ENCODE peak calls at places on chromosomes 4 and X, in four cellular contexts. N is anterior cingulate cortex, T is H7, L is iPS-NIHi11. B is an unnamed sample.

GRCh38 chrX:48966796-48967579 is 4.7 kb downstream of the KCND1 start:
- DNase-seq in N (no peak), T (no peak), L (no peak), B (no peak)

GRCh38 chr4:1462768-1463075 is 56.5 kb upstream of the NKX1-1 start:
- DNase-seq in N (no peak), T (no peak), L (peak), B (no peak)

GRCh38 chr4:70713453-70714026 is 8.2 kb upstream of the RUFY3 start:
- DNase-seq in N (no peak), T (no peak), L (no peak), B (no peak)

GRCh38 chr4:162959056-162959455 is 207.6 kb downstream of the NAF1 start:
- DNase-seq in N (peak), T (peak), L (peak), B (peak)

GRCh38 chrX:24424948-24425347 is 40.1 kb upstream of the PDK3 start:
- DNase-seq in N (no peak), T (no peak), L (no peak), B (no peak)

GRCh38 chrX:12975999-12976558 is 1.2 kb downstream of the TMSB4X start:
- DNase-seq in N (no peak), T (peak), L (peak), B (peak)

GRCh38 chr4:20299515-20299914 is 47.8 kb downstream of the SLIT2 start:
- DNase-seq in N (no peak), T (no peak), L (no peak), B (no peak)

GRCh38 chr4:58649236-58649635 is 1539.1 kb upstream of the IGFBP7 start:
- DNase-seq in N (no peak), T (no peak), L (no peak), B (no peak)

GRCh38 chr4:184895012-184895795 is 69.4 kb upstream of the ACSL1 start:
- DNase-seq in N (no peak), T (no peak), L (no peak), B (no peak)

GRCh38 chr4:10492486-10492885 is 35.3 kb upstream of the ZNF518B start:
- DNase-seq in N (no peak), T (no peak), L (no peak), B (no peak)

GRCh38 chrX:103503163-103503852 is 16.0 kb downstream of the RAB40A start:
- DNase-seq in N (no peak), T (no peak), L (peak), B (no peak)

GRCh38 chr4:78480286-78480685 is 71.3 kb upstream of the ANXA3 start:
- DNase-seq in N (no peak), T (no peak), L (no peak), B (no peak)

GRCh38 chr4:184145596-184145995 is 72.1 kb downstream of the ENPP6 start:
- DNase-seq in N (no peak), T (no peak), L (no peak), B (no peak)

GRCh38 chr4:159856451-159856850 is 753.6 kb downstream of the RAPGEF2 start:
- DNase-seq in N (no peak), T (no peak), L (peak), B (no peak)

GRCh38 chrX:70038951-70039350 is 10.8 kb downstream of the AWAT2 start:
- DNase-seq in N (no peak), T (no peak), L (no peak), B (no peak)

GRCh38 chr4:113272523-113272922 is 223.1 kb downstream of the ANK2 start:
- DNase-seq in N (no peak), T (no peak), L (no peak), B (no peak)

GRCh38 chr4:105473340-105474109 is at the start of gene PPA2:
- DNase-seq in N (peak), T (peak), L (peak), B (peak)

GRCh38 chr4:186104114-186104894 is at the start of gene FAM149A:
- DNase-seq in N (no peak), T (peak), L (peak), B (peak)

GRCh38 chr4:182018691-182019090 is 224.5 kb upstream of the TENM3 start:
- DNase-seq in N (no peak), T (no peak), L (no peak), B (no peak)

GRCh38 chr4:20493761-20494353 is 206.4 kb upstream of the PACRGL start:
- DNase-seq in N (no peak), T (no peak), L (no peak), B (no peak)

GRCh38 chr4:38740303-38740702 is 42.5 kb downstream of the TLR10 start:
- DNase-seq in N (no peak), T (no peak), L (no peak), B (no peak)

GRCh38 chr4:8577972-8578371 is 2.2 kb upstream of the GPR78 start:
- DNase-seq in N (no peak), T (peak), L (no peak), B (no peak)

B was measured in WTC11.